ENCODE peak calls at places on chromosome 15, in ten cellular contexts. One of them, this sample, is unnamed.

GRCh38 chr15:65368646-65369045 is 9.2 kb downstream of the IGDCC3 start:
- DNase-seq in NCI-H2107: no peak
- DNase-seq in PC-3: no peak
- DNase-seq in M059J: no peak
- DNase-seq in B cell: no peak
- DNase-seq in progenitor cell of endocrine pancreas: no peak
- DNase-seq in T-cell: no peak
- DNase-seq in NT2/D1: no peak
- DNase-seq in NCI-H187: no peak
- DNase-seq in pulmonary artery endothelial cell: no peak
- DNase-seq in this sample: no peak

GRCh38 chr15:71784719-71785118 is 25.6 kb upstream of the NR2E3 start:
- DNase-seq in NCI-H2107: no peak
- DNase-seq in PC-3: no peak
- DNase-seq in M059J: no peak
- DNase-seq in B cell: no peak
- DNase-seq in progenitor cell of endocrine pancreas: no peak
- DNase-seq in T-cell: no peak
- DNase-seq in NT2/D1: no peak
- DNase-seq in NCI-H187: no peak
- DNase-seq in pulmonary artery endothelial cell: no peak
- DNase-seq in this sample: no peak

GRCh38 chr15:63848881-63849551 is 15.3 kb upstream of the HERC1 start:
- DNase-seq in NCI-H2107: no peak
- DNase-seq in PC-3: no peak
- DNase-seq in M059J: no peak
- DNase-seq in B cell: no peak
- DNase-seq in progenitor cell of endocrine pancreas: no peak
- DNase-seq in T-cell: no peak
- DNase-seq in NT2/D1: no peak
- DNase-seq in NCI-H187: no peak
- DNase-seq in pulmonary artery endothelial cell: no peak
- DNase-seq in this sample: no peak

GRCh38 chr15:51696566-51696965 is 15.3 kb downstream of the SCG3 start:
- DNase-seq in NCI-H2107: no peak
- DNase-seq in PC-3: no peak
- DNase-seq in M059J: no peak
- DNase-seq in B cell: no peak
- DNase-seq in progenitor cell of endocrine pancreas: no peak
- DNase-seq in T-cell: no peak
- DNase-seq in NT2/D1: no peak
- DNase-seq in NCI-H187: no peak
- DNase-seq in pulmonary artery endothelial cell: no peak
- DNase-seq in this sample: no peak

GRCh38 chr15:20356444-20357138 is 185.0 kb downstream of the GOLGA6L6 start:
- DNase-seq in NCI-H2107: no peak
- DNase-seq in PC-3: peak
- DNase-seq in M059J: peak
- DNase-seq in B cell: peak
- DNase-seq in progenitor cell of endocrine pancreas: no peak
- DNase-seq in T-cell: peak
- DNase-seq in NT2/D1: peak
- DNase-seq in NCI-H187: no peak
- DNase-seq in pulmonary artery endothelial cell: no peak
- DNase-seq in this sample: peak

GRCh38 chr15:98292442-98293240 is 332.1 kb downstream of the ARRDC4 start:
- DNase-seq in NCI-H2107: no peak
- DNase-seq in PC-3: peak
- DNase-seq in M059J: peak
- DNase-seq in B cell: no peak
- DNase-seq in progenitor cell of endocrine pancreas: peak
- DNase-seq in T-cell: no peak
- DNase-seq in NT2/D1: peak
- DNase-seq in NCI-H187: no peak
- DNase-seq in pulmonary artery endothelial cell: no peak
- DNase-seq in this sample: peak

GRCh38 chr15:20357139-20358065 is 184.2 kb downstream of the GOLGA6L6 start:
- DNase-seq in NCI-H2107: no peak
- DNase-seq in PC-3: no peak
- DNase-seq in M059J: no peak
- DNase-seq in B cell: no peak
- DNase-seq in progenitor cell of endocrine pancreas: no peak
- DNase-seq in T-cell: no peak
- DNase-seq in NT2/D1: no peak
- DNase-seq in NCI-H187: no peak
- DNase-seq in pulmonary artery endothelial cell: no peak
- DNase-seq in this sample: no peak

GRCh38 chr15:68256675-68257450 is 20.7 kb upstream of the FEM1B start:
- DNase-seq in NCI-H2107: no peak
- DNase-seq in PC-3: peak
- DNase-seq in M059J: peak
- DNase-seq in B cell: no peak
- DNase-seq in progenitor cell of endocrine pancreas: peak
- DNase-seq in T-cell: peak
- DNase-seq in NT2/D1: peak
- DNase-seq in NCI-H187: peak
- DNase-seq in pulmonary artery endothelial cell: no peak
- DNase-seq in this sample: peak

GRCh38 chr15:27656296-27656987 is 442.7 kb downstream of the OCA2 start:
- DNase-seq in NCI-H2107: no peak
- DNase-seq in PC-3: no peak
- DNase-seq in M059J: no peak
- DNase-seq in B cell: no peak
- DNase-seq in progenitor cell of endocrine pancreas: no peak
- DNase-seq in T-cell: no peak
- DNase-seq in NT2/D1: no peak
- DNase-seq in NCI-H187: no peak
- DNase-seq in pulmonary artery endothelial cell: no peak
- DNase-seq in this sample: no peak

GRCh38 chr15:99999282-100000070 is 266.2 kb upstream of the LYSMD4 start:
- DNase-seq in NCI-H2107: no peak
- DNase-seq in PC-3: no peak
- DNase-seq in M059J: no peak
- DNase-seq in B cell: no peak
- DNase-seq in progenitor cell of endocrine pancreas: no peak
- DNase-seq in T-cell: no peak
- DNase-seq in NT2/D1: no peak
- DNase-seq in NCI-H187: no peak
- DNase-seq in pulmonary artery endothelial cell: no peak
- DNase-seq in this sample: no peak

GRCh38 chr15:57992761-57993295 is 72.7 kb downstream of the ALDH1A2 start:
- DNase-seq in NCI-H2107: no peak
- DNase-seq in PC-3: no peak
- DNase-seq in M059J: no peak
- DNase-seq in B cell: no peak
- DNase-seq in progenitor cell of endocrine pancreas: no peak
- DNase-seq in T-cell: no peak
- DNase-seq in NT2/D1: no peak
- DNase-seq in NCI-H187: no peak
- DNase-seq in pulmonary artery endothelial cell: no peak
- DNase-seq in this sample: peak

This sample was measured in lung microvascular endothelial cell.